ENCODE peak calls at places on chromosomes 3 and 15, in ten cellular contexts. One of them, this sample, is unnamed.

GRCh38 chr15:87764461-87765236 is 491.9 kb downstream of the NTRK3 start:
- DNase-seq in HCT116: no peak
- DNase-seq in left ventricle myocardium inferior: no peak
- DNase-seq in Panc1: no peak
- DNase-seq in SK-N-SH: peak
- DNase-seq in heart left ventricle: no peak
- DNase-seq in adrenal gland: no peak
- DNase-seq in CD8-positive, alpha-beta T cell: no peak
- DNase-seq in esophagus squamous epithelium: no peak
- DNase-seq in PC-3: peak
- DNase-seq in this sample: peak

GRCh38 chr3:178623666-178624255 is 87.5 kb downstream of the KCNMB2 start:
- DNase-seq in HCT116: no peak
- DNase-seq in left ventricle myocardium inferior: no peak
- DNase-seq in Panc1: no peak
- DNase-seq in SK-N-SH: no peak
- DNase-seq in heart left ventricle: no peak
- DNase-seq in adrenal gland: no peak
- DNase-seq in CD8-positive, alpha-beta T cell: no peak
- DNase-seq in esophagus squamous epithelium: no peak
- DNase-seq in PC-3: peak
- DNase-seq in this sample: no peak

GRCh38 chr3:124429129-124429815 is 301.0 kb upstream of the UMPS start:
- DNase-seq in HCT116: peak
- DNase-seq in left ventricle myocardium inferior: no peak
- DNase-seq in Panc1: no peak
- DNase-seq in SK-N-SH: peak
- DNase-seq in heart left ventricle: no peak
- DNase-seq in adrenal gland: no peak
- DNase-seq in CD8-positive, alpha-beta T cell: no peak
- DNase-seq in esophagus squamous epithelium: no peak
- DNase-seq in PC-3: peak
- DNase-seq in this sample: no peak

GRCh38 chr3:141191097-141191749 is 40.4 kb upstream of the PXYLP1 start:
- DNase-seq in HCT116: no peak
- DNase-seq in left ventricle myocardium inferior: no peak
- DNase-seq in Panc1: no peak
- DNase-seq in SK-N-SH: no peak
- DNase-seq in heart left ventricle: no peak
- DNase-seq in adrenal gland: no peak
- DNase-seq in CD8-positive, alpha-beta T cell: no peak
- DNase-seq in esophagus squamous epithelium: no peak
- DNase-seq in PC-3: peak
- DNase-seq in this sample: no peak

GRCh38 chr3:54939591-54940300 is 11.9 kb upstream of the LRTM1 start:
- DNase-seq in HCT116: no peak
- DNase-seq in left ventricle myocardium inferior: no peak
- DNase-seq in Panc1: no peak
- DNase-seq in SK-N-SH: no peak
- DNase-seq in heart left ventricle: no peak
- DNase-seq in adrenal gland: no peak
- DNase-seq in CD8-positive, alpha-beta T cell: no peak
- DNase-seq in esophagus squamous epithelium: no peak
- DNase-seq in PC-3: no peak
- DNase-seq in this sample: no peak

GRCh38 chr3:62875103-62876002 is at the start of gene CADPS:
- DNase-seq in HCT116: no peak
- DNase-seq in left ventricle myocardium inferior: peak
- DNase-seq in Panc1: no peak
- DNase-seq in SK-N-SH: peak
- DNase-seq in heart left ventricle: peak
- DNase-seq in adrenal gland: peak
- DNase-seq in CD8-positive, alpha-beta T cell: no peak
- DNase-seq in esophagus squamous epithelium: no peak
- DNase-seq in PC-3: no peak
- DNase-seq in this sample: no peak

GRCh38 chr3:37223084-37223975 is 48.9 kb upstream of the LRRFIP2 start:
- DNase-seq in HCT116: no peak
- DNase-seq in left ventricle myocardium inferior: no peak
- DNase-seq in Panc1: no peak
- DNase-seq in SK-N-SH: no peak
- DNase-seq in heart left ventricle: no peak
- DNase-seq in adrenal gland: no peak
- DNase-seq in CD8-positive, alpha-beta T cell: no peak
- DNase-seq in esophagus squamous epithelium: no peak
- DNase-seq in PC-3: peak
- DNase-seq in this sample: no peak

GRCh38 chr15:60079210-60079609 is 75.1 kb downstream of the FOXB1 start:
- DNase-seq in HCT116: no peak
- DNase-seq in left ventricle myocardium inferior: no peak
- DNase-seq in Panc1: no peak
- DNase-seq in SK-N-SH: no peak
- DNase-seq in heart left ventricle: no peak
- DNase-seq in adrenal gland: no peak
- DNase-seq in CD8-positive, alpha-beta T cell: no peak
- DNase-seq in esophagus squamous epithelium: no peak
- DNase-seq in PC-3: peak
- DNase-seq in this sample: no peak

GRCh38 chr15:38398134-38398533 is 55.8 kb upstream of the FAM98B start:
- DNase-seq in HCT116: peak
- DNase-seq in left ventricle myocardium inferior: peak
- DNase-seq in Panc1: peak
- DNase-seq in SK-N-SH: no peak
- DNase-seq in heart left ventricle: peak
- DNase-seq in adrenal gland: no peak
- DNase-seq in CD8-positive, alpha-beta T cell: no peak
- DNase-seq in esophagus squamous epithelium: no peak
- DNase-seq in PC-3: peak
- DNase-seq in this sample: peak

GRCh38 chr3:52774066-52774713 is 3.2 kb upstream of the ITIH1 start:
- DNase-seq in HCT116: no peak
- DNase-seq in left ventricle myocardium inferior: no peak
- DNase-seq in Panc1: no peak
- DNase-seq in SK-N-SH: no peak
- DNase-seq in heart left ventricle: no peak
- DNase-seq in adrenal gland: peak
- DNase-seq in CD8-positive, alpha-beta T cell: no peak
- DNase-seq in esophagus squamous epithelium: no peak
- DNase-seq in PC-3: no peak
- DNase-seq in this sample: no peak

GRCh38 chr15:62782100-62782791 is 260.3 kb upstream of the TPM1 start:
- DNase-seq in HCT116: peak
- DNase-seq in left ventricle myocardium inferior: peak
- DNase-seq in Panc1: peak
- DNase-seq in SK-N-SH: peak
- DNase-seq in heart left ventricle: peak
- DNase-seq in adrenal gland: peak
- DNase-seq in CD8-positive, alpha-beta T cell: no peak
- DNase-seq in esophagus squamous epithelium: no peak
- DNase-seq in PC-3: peak
- DNase-seq in this sample: peak

GRCh38 chr3:30228302-30228631 is 378.1 kb upstream of the TGFBR2 start:
- DNase-seq in HCT116: no peak
- DNase-seq in left ventricle myocardium inferior: no peak
- DNase-seq in Panc1: no peak
- DNase-seq in SK-N-SH: no peak
- DNase-seq in heart left ventricle: no peak
- DNase-seq in adrenal gland: no peak
- DNase-seq in CD8-positive, alpha-beta T cell: no peak
- DNase-seq in esophagus squamous epithelium: no peak
- DNase-seq in PC-3: no peak
- DNase-seq in this sample: no peak

GRCh38 chr3:143604849-143605660 is 243.2 kb downstream of the SLC9A9 start:
- DNase-seq in HCT116: no peak
- DNase-seq in left ventricle myocardium inferior: no peak
- DNase-seq in Panc1: no peak
- DNase-seq in SK-N-SH: no peak
- DNase-seq in heart left ventricle: no peak
- DNase-seq in adrenal gland: no peak
- DNase-seq in CD8-positive, alpha-beta T cell: no peak
- DNase-seq in esophagus squamous epithelium: no peak
- DNase-seq in PC-3: no peak
- DNase-seq in this sample: no peak

GRCh38 chr3:126895178-126896066 is 87.5 kb upstream of the PLXNA1 start:
- DNase-seq in HCT116: no peak
- DNase-seq in left ventricle myocardium inferior: no peak
- DNase-seq in Panc1: no peak
- DNase-seq in SK-N-SH: no peak
- DNase-seq in heart left ventricle: no peak
- DNase-seq in adrenal gland: peak
- DNase-seq in CD8-positive, alpha-beta T cell: no peak
- DNase-seq in esophagus squamous epithelium: no peak
- DNase-seq in PC-3: peak
- DNase-seq in this sample: no peak

GRCh38 chr15:89171136-89172072 is 50.0 kb downstream of the RLBP1 start:
- DNase-seq in HCT116: peak
- DNase-seq in left ventricle myocardium inferior: no peak
- DNase-seq in Panc1: peak
- DNase-seq in SK-N-SH: peak
- DNase-seq in heart left ventricle: no peak
- DNase-seq in adrenal gland: peak
- DNase-seq in CD8-positive, alpha-beta T cell: no peak
- DNase-seq in esophagus squamous epithelium: no peak
- DNase-seq in PC-3: peak
- DNase-seq in this sample: no peak

DNA sequence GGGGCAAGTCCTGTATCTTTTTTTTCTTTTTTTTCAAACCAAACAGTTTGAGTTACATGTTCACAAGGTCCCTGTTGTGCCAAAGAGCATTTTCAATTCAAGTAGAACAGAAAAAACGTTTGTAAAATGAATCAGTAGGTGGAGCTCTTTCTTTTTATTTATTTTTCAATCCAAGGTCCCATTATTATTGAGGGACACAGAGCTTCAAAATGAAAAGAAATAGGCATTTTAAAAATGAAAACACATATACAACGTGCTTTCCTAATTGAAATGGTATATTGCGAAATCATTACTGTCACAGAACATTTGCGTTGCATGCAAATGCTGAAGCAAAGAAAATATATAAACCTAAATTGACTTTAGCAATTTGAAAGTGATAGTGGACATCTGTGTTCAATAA is 711.0 kb downstream of the MECOM start:
- DNase-seq in HCT116: peak
- DNase-seq in left ventricle myocardium inferior: no peak
- DNase-seq in Panc1: no peak
- DNase-seq in SK-N-SH: no peak
- DNase-seq in heart left ventricle: no peak
- DNase-seq in adrenal gland: no peak
- DNase-seq in CD8-positive, alpha-beta T cell: no peak
- DNase-seq in esophagus squamous epithelium: no peak
- DNase-seq in PC-3: peak
- DNase-seq in this sample: no peak
- TF ChIP-seq CTCF in HCT116: peak
- TF ChIP-seq CTCF in left ventricle myocardium inferior: peak
- TF ChIP-seq CTCF in Panc1: peak
- TF ChIP-seq CTCF in SK-N-SH: peak
- TF ChIP-seq CTCF in heart left ventricle: peak
- TF ChIP-seq CTCF in adrenal gland: no peak
- TF ChIP-seq CTCF in CD8-positive, alpha-beta T cell: no peak
- TF ChIP-seq CTCF in esophagus squamous epithelium: no peak
- TF ChIP-seq CTCF in PC-3: peak
- TF ChIP-seq CTCF in this sample: peak

GRCh38 chr3:13261908-13262307 is 158.2 kb downstream of the NUP210 start:
- DNase-seq in HCT116: no peak
- DNase-seq in left ventricle myocardium inferior: no peak
- DNase-seq in Panc1: no peak
- DNase-seq in SK-N-SH: no peak
- DNase-seq in heart left ventricle: no peak
- DNase-seq in adrenal gland: no peak
- DNase-seq in CD8-positive, alpha-beta T cell: no peak
- DNase-seq in esophagus squamous epithelium: no peak
- DNase-seq in PC-3: no peak
- DNase-seq in this sample: no peak
- H3K27ac ChIP-seq in HCT116: no peak
- H3K27ac ChIP-seq in left ventricle myocardium inferior: peak
- H3K27ac ChIP-seq in Panc1: no peak
- H3K27ac ChIP-seq in SK-N-SH: no peak
- H3K27ac ChIP-seq in heart left ventricle: peak
- H3K27ac ChIP-seq in adrenal gland: no peak
- H3K27ac ChIP-seq in CD8-positive, alpha-beta T cell: no peak
- H3K27ac ChIP-seq in esophagus squamous epithelium: no peak
- H3K27ac ChIP-seq in PC-3: no peak
- H3K27ac ChIP-seq in this sample: no peak

GRCh38 chr3:13654330-13655073 is 105.6 kb downstream of the FBLN2 start:
- DNase-seq in HCT116: no peak
- DNase-seq in left ventricle myocardium inferior: no peak
- DNase-seq in Panc1: no peak
- DNase-seq in SK-N-SH: peak
- DNase-seq in heart left ventricle: peak
- DNase-seq in adrenal gland: no peak
- DNase-seq in CD8-positive, alpha-beta T cell: peak
- DNase-seq in esophagus squamous epithelium: no peak
- DNase-seq in PC-3: no peak
- DNase-seq in this sample: no peak

GRCh38 chr3:13653631-13654279 is 104.8 kb downstream of the FBLN2 start:
- DNase-seq in HCT116: no peak
- DNase-seq in left ventricle myocardium inferior: no peak
- DNase-seq in Panc1: no peak
- DNase-seq in SK-N-SH: no peak
- DNase-seq in heart left ventricle: peak
- DNase-seq in adrenal gland: no peak
- DNase-seq in CD8-positive, alpha-beta T cell: peak
- DNase-seq in esophagus squamous epithelium: no peak
- DNase-seq in PC-3: no peak
- DNase-seq in this sample: no peak

GRCh38 chr3:13656584-13657301 is 107.8 kb downstream of the FBLN2 start:
- DNase-seq in HCT116: no peak
- DNase-seq in left ventricle myocardium inferior: no peak
- DNase-seq in Panc1: no peak
- DNase-seq in SK-N-SH: no peak
- DNase-seq in heart left ventricle: peak
- DNase-seq in adrenal gland: no peak
- DNase-seq in CD8-positive, alpha-beta T cell: no peak
- DNase-seq in esophagus squamous epithelium: no peak
- DNase-seq in PC-3: no peak
- DNase-seq in this sample: no peak

GRCh38 chr3:13657660-13658435 is 108.9 kb downstream of the FBLN2 start:
- DNase-seq in HCT116: peak
- DNase-seq in left ventricle myocardium inferior: peak
- DNase-seq in Panc1: no peak
- DNase-seq in SK-N-SH: peak
- DNase-seq in heart left ventricle: peak
- DNase-seq in adrenal gland: peak
- DNase-seq in CD8-positive, alpha-beta T cell: peak
- DNase-seq in esophagus squamous epithelium: no peak
- DNase-seq in PC-3: peak
- DNase-seq in this sample: no peak

GRCh38 chr3:13655074-13655913 is 106.4 kb downstream of the FBLN2 start:
- DNase-seq in HCT116: no peak
- DNase-seq in left ventricle myocardium inferior: peak
- DNase-seq in Panc1: no peak
- DNase-seq in SK-N-SH: peak
- DNase-seq in heart left ventricle: peak
- DNase-seq in adrenal gland: peak
- DNase-seq in CD8-positive, alpha-beta T cell: no peak
- DNase-seq in esophagus squamous epithelium: no peak
- DNase-seq in PC-3: peak
- DNase-seq in this sample: no peak
- TF ChIP-seq CTCF in HCT116: peak
- TF ChIP-seq CTCF in left ventricle myocardium inferior: peak
- TF ChIP-seq CTCF in Panc1: peak
- TF ChIP-seq CTCF in SK-N-SH: peak
- TF ChIP-seq CTCF in heart left ventricle: peak
- TF ChIP-seq CTCF in adrenal gland: peak
- TF ChIP-seq CTCF in CD8-positive, alpha-beta T cell: peak
- TF ChIP-seq CTCF in esophagus squamous epithelium: peak
- TF ChIP-seq CTCF in PC-3: peak
- TF ChIP-seq CTCF in this sample: peak

GRCh38 chr15:86645861-86646393 is 566.3 kb downstream of the AGBL1 start:
- DNase-seq in HCT116: no peak
- DNase-seq in left ventricle myocardium inferior: no peak
- DNase-seq in Panc1: no peak
- DNase-seq in SK-N-SH: no peak
- DNase-seq in heart left ventricle: no peak
- DNase-seq in adrenal gland: no peak
- DNase-seq in CD8-positive, alpha-beta T cell: no peak
- DNase-seq in esophagus squamous epithelium: no peak
- DNase-seq in PC-3: no peak
- DNase-seq in this sample: no peak
- H3K27ac ChIP-seq in HCT116: no peak
- H3K27ac ChIP-seq in left ventricle myocardium inferior: no peak
- H3K27ac ChIP-seq in Panc1: no peak
- H3K27ac ChIP-seq in SK-N-SH: no peak
- H3K27ac ChIP-seq in heart left ventricle: no peak
- H3K27ac ChIP-seq in adrenal gland: no peak
- H3K27ac ChIP-seq in CD8-positive, alpha-beta T cell: no peak
- H3K27ac ChIP-seq in esophagus squamous epithelium: peak
- H3K27ac ChIP-seq in PC-3: no peak
- H3K27ac ChIP-seq in this sample: no peak

This sample was measured in AG04450.